ENCODE peak calls at places on chromosome 21, in ten cellular contexts. One of them, this sample, is unnamed.

GRCh38 chr21:28871388-28872015 is 121.2 kb downstream of the LTN1 start:
- DNase-seq in neural progenitor cell: no peak
- DNase-seq in right atrium auricular region: no peak
- DNase-seq in A549: no peak
- DNase-seq in suprapubic skin: no peak
- DNase-seq in psoas muscle: no peak
- DNase-seq in CD8-positive, alpha-beta T cell: no peak
- DNase-seq in dorsolateral prefrontal cortex: no peak
- DNase-seq in small intestine: peak
- DNase-seq in heart left ventricle: no peak
- DNase-seq in this sample: no peak

GRCh38 chr21:31156662-31157061 is 118.4 kb upstream of the KRTAP19-8 start:
- DNase-seq in neural progenitor cell: no peak
- DNase-seq in right atrium auricular region: no peak
- DNase-seq in A549: no peak
- DNase-seq in suprapubic skin: no peak
- DNase-seq in psoas muscle: no peak
- DNase-seq in CD8-positive, alpha-beta T cell: no peak
- DNase-seq in dorsolateral prefrontal cortex: no peak
- DNase-seq in small intestine: no peak
- DNase-seq in heart left ventricle: no peak
- DNase-seq in this sample: no peak

GRCh38 chr21:38247738-38248509 is 8.9 kb upstream of the KCNJ15 start:
- DNase-seq in neural progenitor cell: no peak
- DNase-seq in right atrium auricular region: no peak
- DNase-seq in A549: no peak
- DNase-seq in suprapubic skin: no peak
- DNase-seq in psoas muscle: no peak
- DNase-seq in CD8-positive, alpha-beta T cell: no peak
- DNase-seq in dorsolateral prefrontal cortex: no peak
- DNase-seq in small intestine: no peak
- DNase-seq in heart left ventricle: no peak
- DNase-seq in this sample: no peak

GRCh38 chr21:34580181-34580700 is 34.7 kb downstream of the RCAN1 start:
- DNase-seq in neural progenitor cell: no peak
- DNase-seq in right atrium auricular region: peak
- DNase-seq in A549: no peak
- DNase-seq in suprapubic skin: no peak
- DNase-seq in psoas muscle: peak
- DNase-seq in CD8-positive, alpha-beta T cell: no peak
- DNase-seq in dorsolateral prefrontal cortex: no peak
- DNase-seq in small intestine: peak
- DNase-seq in heart left ventricle: no peak
- DNase-seq in this sample: no peak

GRCh38 chr21:20016431-20017005 is 981.7 kb upstream of the NCAM2 start:
- DNase-seq in neural progenitor cell: peak
- DNase-seq in right atrium auricular region: no peak
- DNase-seq in A549: no peak
- DNase-seq in suprapubic skin: no peak
- DNase-seq in psoas muscle: no peak
- DNase-seq in CD8-positive, alpha-beta T cell: no peak
- DNase-seq in dorsolateral prefrontal cortex: no peak
- DNase-seq in small intestine: no peak
- DNase-seq in heart left ventricle: no peak
- DNase-seq in this sample: no peak

GRCh38 chr21:34530264-34530663 is 18.3 kb upstream of the KCNE1 start:
- DNase-seq in neural progenitor cell: no peak
- DNase-seq in right atrium auricular region: no peak
- DNase-seq in A549: no peak
- DNase-seq in suprapubic skin: no peak
- DNase-seq in psoas muscle: no peak
- DNase-seq in CD8-positive, alpha-beta T cell: no peak
- DNase-seq in dorsolateral prefrontal cortex: no peak
- DNase-seq in small intestine: no peak
- DNase-seq in heart left ventricle: no peak
- DNase-seq in this sample: no peak

GRCh38 chr21:26445440-26445839 is 127.6 kb downstream of the CYYR1 start:
- DNase-seq in neural progenitor cell: no peak
- DNase-seq in right atrium auricular region: no peak
- DNase-seq in A549: no peak
- DNase-seq in suprapubic skin: no peak
- DNase-seq in psoas muscle: no peak
- DNase-seq in CD8-positive, alpha-beta T cell: no peak
- DNase-seq in dorsolateral prefrontal cortex: no peak
- DNase-seq in small intestine: no peak
- DNase-seq in heart left ventricle: no peak
- DNase-seq in this sample: no peak

GRCh38 chr21:38930838-38931237 is 125.1 kb downstream of the ETS2 start:
- DNase-seq in neural progenitor cell: no peak
- DNase-seq in right atrium auricular region: peak
- DNase-seq in A549: no peak
- DNase-seq in suprapubic skin: no peak
- DNase-seq in psoas muscle: no peak
- DNase-seq in CD8-positive, alpha-beta T cell: no peak
- DNase-seq in dorsolateral prefrontal cortex: no peak
- DNase-seq in small intestine: no peak
- DNase-seq in heart left ventricle: no peak
- DNase-seq in this sample: no peak

GRCh38 chr21:15620892-15621291 is 108.9 kb upstream of the USP25 start:
- DNase-seq in neural progenitor cell: no peak
- DNase-seq in right atrium auricular region: no peak
- DNase-seq in A549: no peak
- DNase-seq in suprapubic skin: no peak
- DNase-seq in psoas muscle: no peak
- DNase-seq in CD8-positive, alpha-beta T cell: no peak
- DNase-seq in dorsolateral prefrontal cortex: no peak
- DNase-seq in small intestine: no peak
- DNase-seq in heart left ventricle: no peak
- DNase-seq in this sample: no peak

GRCh38 chr21:46392921-46393320 is 65.8 kb upstream of the DIP2A start:
- DNase-seq in neural progenitor cell: no peak
- DNase-seq in right atrium auricular region: no peak
- DNase-seq in A549: no peak
- DNase-seq in suprapubic skin: no peak
- DNase-seq in psoas muscle: peak
- DNase-seq in CD8-positive, alpha-beta T cell: no peak
- DNase-seq in dorsolateral prefrontal cortex: peak
- DNase-seq in small intestine: no peak
- DNase-seq in heart left ventricle: peak
- DNase-seq in this sample: no peak

GRCh38 chr21:29487154-29487553 is 188.4 kb downstream of the BACH1 start:
- DNase-seq in neural progenitor cell: no peak
- DNase-seq in right atrium auricular region: no peak
- DNase-seq in A549: no peak
- DNase-seq in suprapubic skin: no peak
- DNase-seq in psoas muscle: no peak
- DNase-seq in CD8-positive, alpha-beta T cell: no peak
- DNase-seq in dorsolateral prefrontal cortex: no peak
- DNase-seq in small intestine: no peak
- DNase-seq in heart left ventricle: no peak
- DNase-seq in this sample: no peak

GRCh38 chr21:35563885-35564451 is 496.4 kb downstream of the SETD4 start:
- DNase-seq in neural progenitor cell: no peak
- DNase-seq in right atrium auricular region: peak
- DNase-seq in A549: no peak
- DNase-seq in suprapubic skin: no peak
- DNase-seq in psoas muscle: peak
- DNase-seq in CD8-positive, alpha-beta T cell: no peak
- DNase-seq in dorsolateral prefrontal cortex: peak
- DNase-seq in small intestine: no peak
- DNase-seq in heart left ventricle: peak
- DNase-seq in this sample: peak

GRCh38 chr21:26491663-26492062 is 81.4 kb downstream of the CYYR1 start:
- DNase-seq in neural progenitor cell: no peak
- DNase-seq in right atrium auricular region: no peak
- DNase-seq in A549: no peak
- DNase-seq in suprapubic skin: no peak
- DNase-seq in psoas muscle: no peak
- DNase-seq in CD8-positive, alpha-beta T cell: no peak
- DNase-seq in dorsolateral prefrontal cortex: no peak
- DNase-seq in small intestine: no peak
- DNase-seq in heart left ventricle: no peak
- DNase-seq in this sample: no peak

GRCh38 chr21:37047079-37047478 is 25.8 kb downstream of the PIGP start:
- DNase-seq in neural progenitor cell: no peak
- DNase-seq in right atrium auricular region: no peak
- DNase-seq in A549: no peak
- DNase-seq in suprapubic skin: no peak
- DNase-seq in psoas muscle: no peak
- DNase-seq in CD8-positive, alpha-beta T cell: no peak
- DNase-seq in dorsolateral prefrontal cortex: no peak
- DNase-seq in small intestine: peak
- DNase-seq in heart left ventricle: no peak
- DNase-seq in this sample: no peak

GRCh38 chr21:41582298-41582840 is 74.4 kb upstream of the TMPRSS2 start:
- DNase-seq in neural progenitor cell: no peak
- DNase-seq in right atrium auricular region: no peak
- DNase-seq in A549: no peak
- DNase-seq in suprapubic skin: peak
- DNase-seq in psoas muscle: no peak
- DNase-seq in CD8-positive, alpha-beta T cell: no peak
- DNase-seq in dorsolateral prefrontal cortex: no peak
- DNase-seq in small intestine: no peak
- DNase-seq in heart left ventricle: no peak
- DNase-seq in this sample: no peak
- H3K27ac ChIP-seq in neural progenitor cell: no peak
- H3K27ac ChIP-seq in right atrium auricular region: no peak
- H3K27ac ChIP-seq in A549: no peak
- H3K27ac ChIP-seq in suprapubic skin: no peak
- H3K27ac ChIP-seq in psoas muscle: no peak
- H3K27ac ChIP-seq in CD8-positive, alpha-beta T cell: no peak
- H3K27ac ChIP-seq in dorsolateral prefrontal cortex: no peak
- H3K27ac ChIP-seq in small intestine: peak
- H3K27ac ChIP-seq in heart left ventricle: no peak
- H3K27ac ChIP-seq in this sample: peak

DNA sequence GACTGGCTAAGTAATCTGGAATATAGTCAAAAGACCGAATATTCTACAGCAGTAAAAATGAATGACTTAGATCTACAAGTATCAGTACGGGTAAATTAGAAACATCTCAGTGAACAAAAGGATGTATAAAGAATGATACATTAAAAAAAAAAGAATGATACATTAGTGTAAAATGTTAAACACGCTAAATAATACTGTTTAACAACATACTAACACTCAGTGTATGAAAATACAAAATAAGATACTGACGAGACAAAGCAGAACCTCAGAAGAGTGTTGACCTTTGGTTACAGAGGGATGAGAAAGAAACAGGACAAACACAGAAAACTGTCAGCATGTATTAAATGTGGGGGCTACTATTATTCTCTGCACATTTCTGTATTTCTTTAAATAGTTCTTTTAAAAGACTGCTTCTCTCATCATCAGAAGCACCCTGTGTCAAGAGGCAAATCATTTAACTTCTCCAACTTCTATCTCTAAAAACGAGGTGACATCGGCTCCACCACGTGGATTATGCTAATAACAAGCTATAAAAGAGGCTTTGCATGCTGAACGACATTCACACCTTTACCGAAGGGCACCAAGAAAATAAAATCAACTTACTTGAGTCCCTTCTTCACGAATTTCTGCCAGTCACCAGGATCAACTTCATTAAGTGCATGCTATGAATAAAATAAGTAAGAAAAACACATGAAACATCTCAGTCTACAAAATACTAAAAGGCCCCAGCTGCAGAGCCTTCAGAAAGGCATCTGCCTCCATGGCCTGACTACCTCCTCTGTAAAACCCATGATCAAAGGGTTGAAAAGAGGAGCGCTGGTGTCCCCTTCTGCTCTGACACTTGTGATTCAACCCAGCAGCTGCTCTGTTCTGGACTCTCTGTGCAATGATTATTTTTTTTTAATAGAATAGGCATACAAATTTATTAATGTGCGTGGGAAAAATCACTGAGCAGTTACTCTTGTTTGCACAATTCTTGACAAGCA is 42.5 kb downstream of the MRAP start:
- DNase-seq in neural progenitor cell: no peak
- DNase-seq in right atrium auricular region: no peak
- DNase-seq in A549: no peak
- DNase-seq in suprapubic skin: no peak
- DNase-seq in psoas muscle: no peak
- DNase-seq in CD8-positive, alpha-beta T cell: no peak
- DNase-seq in dorsolateral prefrontal cortex: no peak
- DNase-seq in small intestine: no peak
- DNase-seq in heart left ventricle: no peak
- DNase-seq in this sample: no peak
- H3K27ac ChIP-seq in neural progenitor cell: no peak
- H3K27ac ChIP-seq in right atrium auricular region: no peak
- H3K27ac ChIP-seq in A549: no peak
- H3K27ac ChIP-seq in suprapubic skin: no peak
- H3K27ac ChIP-seq in psoas muscle: no peak
- H3K27ac ChIP-seq in CD8-positive, alpha-beta T cell: no peak
- H3K27ac ChIP-seq in dorsolateral prefrontal cortex: no peak
- H3K27ac ChIP-seq in small intestine: no peak
- H3K27ac ChIP-seq in heart left ventricle: no peak
- H3K27ac ChIP-seq in this sample: no peak

DNA sequence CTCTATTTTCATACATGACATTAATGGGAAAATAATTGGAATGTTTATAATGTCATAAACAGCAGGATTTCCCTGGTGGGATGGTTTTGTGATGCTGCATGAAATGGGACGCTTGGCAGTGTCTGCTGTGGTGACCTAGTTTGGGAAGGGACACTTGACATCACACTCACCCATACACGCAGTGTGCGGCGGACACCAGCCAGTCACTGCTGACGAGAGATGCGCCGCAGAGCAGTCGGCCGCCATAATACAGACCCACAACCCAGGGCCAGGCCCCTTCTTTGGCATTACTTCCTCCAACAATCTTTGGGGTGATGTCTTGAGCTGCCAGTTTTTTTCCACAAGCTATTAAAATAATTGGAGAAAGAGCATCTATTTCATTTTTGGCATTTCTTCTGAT is 49.5 kb downstream of the CHODL start:
- DNase-seq in neural progenitor cell: no peak
- DNase-seq in right atrium auricular region: no peak
- DNase-seq in A549: no peak
- DNase-seq in suprapubic skin: no peak
- DNase-seq in psoas muscle: no peak
- DNase-seq in CD8-positive, alpha-beta T cell: no peak
- DNase-seq in dorsolateral prefrontal cortex: no peak
- DNase-seq in small intestine: no peak
- DNase-seq in heart left ventricle: no peak
- DNase-seq in this sample: no peak
- H3K27ac ChIP-seq in neural progenitor cell: no peak
- H3K27ac ChIP-seq in right atrium auricular region: no peak
- H3K27ac ChIP-seq in A549: no peak
- H3K27ac ChIP-seq in suprapubic skin: no peak
- H3K27ac ChIP-seq in psoas muscle: no peak
- H3K27ac ChIP-seq in CD8-positive, alpha-beta T cell: no peak
- H3K27ac ChIP-seq in dorsolateral prefrontal cortex: no peak
- H3K27ac ChIP-seq in small intestine: no peak
- H3K27ac ChIP-seq in heart left ventricle: no peak
- H3K27ac ChIP-seq in this sample: no peak

GRCh38 chr21:44972301-44972814 is 32.5 kb downstream of the SLX9 start:
- DNase-seq in neural progenitor cell: no peak
- DNase-seq in right atrium auricular region: no peak
- DNase-seq in A549: no peak
- DNase-seq in suprapubic skin: no peak
- DNase-seq in psoas muscle: no peak
- DNase-seq in CD8-positive, alpha-beta T cell: no peak
- DNase-seq in dorsolateral prefrontal cortex: no peak
- DNase-seq in small intestine: no peak
- DNase-seq in heart left ventricle: no peak
- DNase-seq in this sample: no peak
- H3K27ac ChIP-seq in neural progenitor cell: no peak
- H3K27ac ChIP-seq in right atrium auricular region: no peak
- H3K27ac ChIP-seq in A549: peak
- H3K27ac ChIP-seq in suprapubic skin: no peak
- H3K27ac ChIP-seq in psoas muscle: no peak
- H3K27ac ChIP-seq in CD8-positive, alpha-beta T cell: no peak
- H3K27ac ChIP-seq in dorsolateral prefrontal cortex: no peak
- H3K27ac ChIP-seq in small intestine: no peak
- H3K27ac ChIP-seq in heart left ventricle: no peak
- H3K27ac ChIP-seq in this sample: no peak

GRCh38 chr21:44304846-44305245 is 5.0 kb downstream of the PFKL start:
- DNase-seq in neural progenitor cell: peak
- DNase-seq in right atrium auricular region: no peak
- DNase-seq in A549: peak
- DNase-seq in suprapubic skin: no peak
- DNase-seq in psoas muscle: no peak
- DNase-seq in CD8-positive, alpha-beta T cell: no peak
- DNase-seq in dorsolateral prefrontal cortex: peak
- DNase-seq in small intestine: peak
- DNase-seq in heart left ventricle: no peak
- DNase-seq in this sample: no peak
- H3K27ac ChIP-seq in neural progenitor cell: no peak
- H3K27ac ChIP-seq in right atrium auricular region: no peak
- H3K27ac ChIP-seq in A549: no peak
- H3K27ac ChIP-seq in suprapubic skin: no peak
- H3K27ac ChIP-seq in psoas muscle: no peak
- H3K27ac ChIP-seq in CD8-positive, alpha-beta T cell: no peak
- H3K27ac ChIP-seq in dorsolateral prefrontal cortex: peak
- H3K27ac ChIP-seq in small intestine: peak
- H3K27ac ChIP-seq in heart left ventricle: no peak
- H3K27ac ChIP-seq in this sample: no peak

This sample was measured in right lobe of liver.